ENCODE peak calls at places on chromosomes 4 and X, in five cellular contexts. J is tibial nerve, B is PC-9, E is PC-3, V is pancreas. R is an unnamed sample.

GRCh38 chrX:12080265-12080664 is 58.0 kb upstream of the FRMPD4 start:
- DNase-seq in J (peak), B (no peak), E (peak), V (no peak), R (peak)

GRCh38 chrX:131633285-131633917 is 89.5 kb downstream of the OR13H1 start:
- DNase-seq in J (peak), B (peak), E (peak), V (peak), R (peak)

GRCh38 chr4:89196056-89196674 is 84.8 kb downstream of the TIGD2 start:
- DNase-seq in J (no peak), B (no peak), E (no peak), V (no peak), R (no peak)

GRCh38 chr4:89129080-89129640 is 17.8 kb downstream of the TIGD2 start:
- DNase-seq in J (no peak), B (no peak), E (peak), V (no peak), R (no peak)

GRCh38 chr4:88320780-88321373 is 36.5 kb upstream of the PPM1K start:
- DNase-seq in J (peak), B (peak), E (peak), V (no peak), R (no peak)

GRCh38 chrX:373641-374471 is 12.9 kb downstream of the PPP2R3B start:
- DNase-seq in J (no peak), B (no peak), E (no peak), V (no peak), R (no peak)

GRCh38 chrX:68114573-68115199 is 318.6 kb downstream of the OPHN1 start:
- DNase-seq in J (no peak), B (peak), E (peak), V (no peak), R (peak)

GRCh38 chr4:8052160-8052691 is 106.4 kb downstream of the ABLIM2 start:
- DNase-seq in J (no peak), B (no peak), E (no peak), V (no peak), R (no peak)

GRCh38 chr4:6855692-6856297 is 53.8 kb upstream of the TBC1D14 start:
- DNase-seq in J (no peak), B (peak), E (peak), V (no peak), R (peak)

GRCh38 chr4:153577053-153577452 is 107.0 kb upstream of the TLR2 start:
- DNase-seq in J (no peak), B (no peak), E (no peak), V (no peak), R (no peak)

GRCh38 chrX:143648705-143649104 is 12.8 kb upstream of the SLITRK4 start:
- DNase-seq in J (peak), B (peak), E (peak), V (no peak), R (no peak)

GRCh38 chr4:33512397-33512796 is 2731.9 kb downstream of the ARAP2 start:
- DNase-seq in J (peak), B (no peak), E (no peak), V (no peak), R (no peak)

GRCh38 chr4:100299019-100299418 is 108.8 kb upstream of the DDIT4L start:
- DNase-seq in J (peak), B (no peak), E (peak), V (no peak), R (peak)

GRCh38 chrX:46279925-46280313 is 265.3 kb downstream of the ZNF674 start:
- DNase-seq in J (no peak), B (no peak), E (peak), V (no peak), R (peak)

GRCh38 chr4:40199999-40200880 is 3.4 kb downstream of the RHOH start:
- DNase-seq in J (no peak), B (no peak), E (no peak), V (no peak), R (peak)

GRCh38 chrX:71225661-71226060 is 2.6 kb downstream of the GJB1 start:
- DNase-seq in J (no peak), B (no peak), E (peak), V (no peak), R (no peak)

GRCh38 chr4:1792832-1793495 is at the start of gene FGFR3:
- DNase-seq in J (no peak), B (peak), E (peak), V (peak), R (no peak)

GRCh38 chrX:42752730-42753129 is 25.2 kb downstream of the PPP1R2C start:
- DNase-seq in J (no peak), B (no peak), E (no peak), V (no peak), R (no peak)

GRCh38 chrX:30735839-30736238 is 82.6 kb downstream of the GK start:
- DNase-seq in J (peak), B (peak), E (peak), V (no peak), R (peak)

GRCh38 chr4:8025668-8026067 is 86.0 kb upstream of the AFAP1 start:
- DNase-seq in J (no peak), B (no peak), E (no peak), V (no peak), R (no peak)

GRCh38 chr4:3419836-3420605 is 21.7 kb upstream of the HGFAC start:
- DNase-seq in J (no peak), B (no peak), E (no peak), V (no peak), R (no peak)

GRCh38 chr4:56655209-56655626 is 25.9 kb downstream of the HOPX start:
- DNase-seq in J (no peak), B (no peak), E (peak), V (no peak), R (peak)

GRCh38 chrX:153708415-153708814 is 15.8 kb downstream of the BCAP31 start:
- DNase-seq in J (peak), B (peak), E (peak), V (peak), R (peak)

GRCh38 chr4:96543346-96543745 is 703.5 kb downstream of the PDHA2 start:
- DNase-seq in J (no peak), B (no peak), E (no peak), V (no peak), R (no peak)

GRCh38 chr4:172202480-172203076 is 389.4 kb downstream of the GALNTL6 start:
- DNase-seq in J (no peak), B (no peak), E (peak), V (no peak), R (peak)

GRCh38 chrX:23185951-23186350 is 148.7 kb upstream of the PTCHD1 start:
- DNase-seq in J (no peak), B (no peak), E (no peak), V (no peak), R (no peak)

GRCh38 chrX:118974908-118975671 is 672 bp downstream of the LONRF3 start:
- DNase-seq in J (no peak), B (peak), E (peak), V (peak), R (no peak)

GRCh38 chrX:50403903-50404302 is 66.7 kb downstream of the DGKK start:
- DNase-seq in J (no peak), B (no peak), E (no peak), V (no peak), R (no peak)

GRCh38 chr4:41281038-41281634 is 24.4 kb downstream of the UCHL1 start:
- DNase-seq in J (peak), B (peak), E (peak), V (no peak), R (peak)

GRCh38 chrX:154603438-154604430 is 15.3 kb downstream of the CTAG1B start:
- DNase-seq in J (no peak), B (peak), E (peak), V (no peak), R (peak)

GRCh38 chr4:183200453-183200852 is 101.4 kb downstream of the WWC2 start:
- DNase-seq in J (no peak), B (peak), E (peak), V (peak), R (peak)

GRCh38 chr4:156559346-156559745 is 412.3 kb downstream of the PDGFC start:
- DNase-seq in J (no peak), B (no peak), E (peak), V (no peak), R (peak)

GRCh38 chr4:164383187-164384181 is 370.4 kb upstream of the SMIM31 start:
- DNase-seq in J (peak), B (peak), E (no peak), V (peak), R (peak)

GRCh38 chr4:153257966-153258365 is 53.7 kb downstream of the TRIM2 start:
- DNase-seq in J (no peak), B (no peak), E (no peak), V (no peak), R (no peak)

GRCh38 chr4:15451866-15452765 is 17.6 kb upstream of the CC2D2A start:
- DNase-seq in J (peak), B (peak), E (peak), V (no peak), R (peak)

GRCh38 chrX:65993332-65993731 is 46.5 kb downstream of the VSIG4 start:
- DNase-seq in J (no peak), B (no peak), E (no peak), V (no peak), R (no peak)

GRCh38 chrX:123081766-123082165 is 102.3 kb upstream of the GRIA3 start:
- DNase-seq in J (no peak), B (no peak), E (no peak), V (no peak), R (peak)

GRCh38 chrX:2474280-2474962 is 26.4 kb downstream of the DHRSX start:
- DNase-seq in J (no peak), B (no peak), E (no peak), V (no peak), R (no peak)

GRCh38 chr4:47271296-47271695 is 192.2 kb downstream of the COMMD8 start:
- DNase-seq in J (no peak), B (no peak), E (no peak), V (no peak), R (no peak)
- H3K4me3 ChIP-seq in J (no peak), B (no peak), E (no peak), V (no peak), R (no peak)

DNA sequence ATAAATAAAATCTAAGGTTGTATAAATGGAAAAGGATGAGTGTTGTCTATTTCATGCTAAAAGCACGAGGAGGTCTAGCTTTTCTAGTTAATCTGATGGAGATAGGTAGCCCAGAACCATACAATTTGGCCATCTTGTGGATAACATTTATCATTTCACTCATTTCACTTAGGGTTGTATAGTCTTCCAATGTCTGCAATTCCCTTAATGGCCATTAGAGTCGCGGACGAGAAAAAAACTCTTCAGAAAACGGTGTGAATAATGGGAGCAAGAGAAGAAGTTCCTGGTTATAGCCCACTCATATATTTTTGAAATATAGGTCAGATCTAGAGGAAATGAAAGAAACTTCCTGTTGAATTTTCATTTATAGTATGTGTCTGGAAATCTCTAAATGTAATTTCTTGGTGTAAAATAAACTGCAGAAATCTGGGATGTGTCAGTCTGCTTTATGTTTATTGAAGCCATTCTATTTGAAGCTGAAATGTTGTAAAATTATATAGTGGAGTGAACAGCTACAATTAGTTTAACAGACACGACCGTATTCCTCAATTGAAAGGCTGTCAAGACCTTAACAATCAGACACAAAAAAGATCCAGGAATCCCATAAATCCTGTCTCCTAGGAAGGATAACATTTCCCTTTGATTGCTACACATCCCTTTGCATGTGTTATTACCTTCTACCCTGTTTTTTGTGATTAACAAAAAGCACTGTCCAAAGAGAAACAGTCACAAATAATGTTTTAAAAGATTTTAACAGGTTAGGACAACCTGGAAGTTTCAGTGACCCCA is 47.7 kb upstream of the MGST2 start:
- DNase-seq in J (no peak), B (no peak), E (peak), V (no peak), R (no peak)
- TF ChIP-seq CTCF in J (peak), B (peak), E (peak), V (no peak), R (peak)

GRCh38 chr4:106210021-106210420 is 106.0 kb downstream of the TBCK start:
- DNase-seq in J (no peak), B (no peak), E (no peak), V (no peak), R (no peak)

GRCh38 chr4:106208481-106209460 is 107.2 kb downstream of the TBCK start:
- DNase-seq in J (no peak), B (no peak), E (no peak), V (no peak), R (no peak)
- H3K4me3 ChIP-seq in J (no peak), B (no peak), E (no peak), V (no peak), R (no peak)

GRCh38 chrX:97685753-97686152 is 802.0 kb downstream of the RPA4 start:
- DNase-seq in J (no peak), B (peak), E (peak), V (no peak), R (peak)
- TF ChIP-seq CTCF in J (peak), B (peak), E (peak), V (no peak), R (peak)

GRCh38 chrX:107673401-107673800 is 45.1 kb downstream of the PRPS1 start:
- DNase-seq in J (no peak), B (no peak), E (no peak), V (no peak), R (no peak)
- H3K4me3 ChIP-seq in J (no peak), B (no peak), E (peak), V (no peak), R (no peak)

GRCh38 chr4:82388405-82388804 is 14.6 kb upstream of the HNRNPD start:
- DNase-seq in J (no peak), B (no peak), E (no peak), V (no peak), R (no peak)
- TF ChIP-seq CTCF in J (no peak), B (no peak), E (peak), V (no peak), R (no peak)

R was measured in fibroblast of mammary gland.